ENCODE peak calls at places on chromosomes 6 and 20, in six cellular contexts. C is epithelial cell of esophagus, K is neuronal stem cell, P is heart left ventricle, T is hepatocyte, N is IMR-90. X is an unnamed sample.

GRCh38 chr6:125363360-125364121 is 61.8 kb upstream of the HDDC2 start:
- DNase-seq in C (peak; percentile 24), K (peak; percentile 77), P (peak; percentile 84), T (peak; percentile 78), N (peak; percentile 17), X (peak; percentile 83)

GRCh38 chr6:141261016-141261671 is 871.6 kb upstream of the GJE1 start:
- DNase-seq in C (no peak), K (no peak), P (peak; percentile 24), T (peak; percentile 5), N (no peak), X (no peak)

GRCh38 chr6:91476000-91476399 is 889.1 kb upstream of the MAP3K7 start:
- DNase-seq in C (peak; percentile 12), K (no peak), P (no peak), T (peak; percentile 34), N (peak; percentile 78), X (peak; percentile 42)

GRCh38 chr6:116884530-116884929 is 7.5 kb downstream of the RFX6 start:
- DNase-seq in C (no peak), K (no peak), P (no peak), T (no peak), N (no peak), X (no peak)

GRCh38 chr6:110342759-110343158 is 15.4 kb downstream of the METTL24 start:
- DNase-seq in C (peak; percentile 64), K (no peak), P (no peak), T (no peak), N (no peak), X (no peak)

GRCh38 chr6:156396068-156396771 is 381.0 kb upstream of the ARID1B start:
- DNase-seq in C (no peak), K (peak; percentile 12), P (no peak), T (no peak), N (no peak), X (no peak)

GRCh38 chr6:170279977-170280688 is 10.7 kb downstream of the DLL1 start:
- DNase-seq in C (peak; percentile 50), K (no peak), P (no peak), T (peak; percentile 55), N (peak; percentile 12), X (peak; percentile 33)

GRCh38 chr20:62511915-62512610 is 36.3 kb upstream of the GATA5 start:
- DNase-seq in C (no peak), K (no peak), P (no peak), T (no peak), N (no peak), X (no peak)

GRCh38 chr20:40697466-40697987 is 8.5 kb upstream of the MAFB start:
- DNase-seq in C (no peak), K (no peak), P (no peak), T (no peak), N (no peak), X (peak; percentile 33)

GRCh38 chr6:101876431-101876830 is 482.9 kb downstream of the GRIK2 start:
- DNase-seq in C (no peak), K (peak; percentile 23), P (no peak), T (no peak), N (no peak), X (no peak)

GRCh38 chr6:168420084-168420483 is 20.9 kb upstream of the SMOC2 start:
- DNase-seq in C (no peak), K (no peak), P (no peak), T (no peak), N (no peak), X (no peak)

GRCh38 chr20:49865559-49865958 is 49.8 kb downstream of the SPATA2 start:
- DNase-seq in C (no peak), K (no peak), P (no peak), T (no peak), N (peak; percentile 24), X (no peak)

GRCh38 chr20:43032459-43032858 is 157.2 kb downstream of the PTPRT start:
- DNase-seq in C (no peak), K (no peak), P (no peak), T (no peak), N (no peak), X (no peak)

GRCh38 chr6:16676978-16677377 is 84.3 kb downstream of the ATXN1 start:
- DNase-seq in C (peak; percentile 80), K (no peak), P (no peak), T (no peak), N (peak; percentile 64), X (no peak)

GRCh38 chr6:143506620-143507019 is 4.9 kb downstream of the FUCA2 start:
- DNase-seq in C (no peak), K (no peak), P (no peak), T (no peak), N (no peak), X (no peak)

GRCh38 chr6:135383766-135384165 is 113.8 kb downstream of the AHI1 start:
- DNase-seq in C (no peak), K (no peak), P (no peak), T (no peak), N (no peak), X (no peak)

GRCh38 chr6:112413805-112414204 is 66.7 kb downstream of the RFPL4B start:
- DNase-seq in C (peak; percentile 48), K (no peak), P (no peak), T (peak; percentile 32), N (no peak), X (no peak)

GRCh38 chr20:17775600-17775999 is 75.8 kb downstream of the BANF2 start:
- DNase-seq in C (no peak), K (no peak), P (no peak), T (no peak), N (no peak), X (no peak)

GRCh38 chr6:158630944-158631616 is 13.5 kb downstream of the DYNLT1 start:
- DNase-seq in C (peak; percentile 77), K (no peak), P (no peak), T (no peak), N (peak; percentile 68), X (peak; percentile 81)

GRCh38 chr6:79430913-79431312 is 106.3 kb downstream of the LCA5 start:
- DNase-seq in C (no peak), K (no peak), P (no peak), T (no peak), N (no peak), X (no peak)

GRCh38 chr6:35727206-35727934 is 9.5 kb upstream of the ARMC12 start:
- DNase-seq in C (peak; percentile 46), K (no peak), P (peak; percentile 78), T (peak; percentile 93), N (peak; percentile 60), X (peak; percentile 96)

GRCh38 chr6:149899926-149900619 is 2.2 kb upstream of the RAET1E start:
- DNase-seq in C (no peak), K (no peak), P (no peak), T (no peak), N (no peak), X (no peak)

GRCh38 chr6:108009894-108010293 is 51.9 kb upstream of the SEC63 start:
- DNase-seq in C (peak; percentile 93), K (no peak), P (no peak), T (no peak), N (no peak), X (no peak)

GRCh38 chr6:143536866-143537691 is 25.6 kb upstream of the FUCA2 start:
- DNase-seq in C (peak; percentile 68), K (peak; percentile 47), P (peak; percentile 44), T (peak; percentile 84), N (peak; percentile 63), X (peak; percentile 51)

GRCh38 chr6:43263314-43264178 is 20.3 kb downstream of the TTBK1 start:
- DNase-seq in C (peak; percentile 76), K (no peak), P (peak; percentile 74), T (peak; percentile 90), N (peak; percentile 62), X (peak; percentile 78)

GRCh38 chr6:168189679-168190405 is 110.8 kb upstream of the FRMD1 start:
- DNase-seq in C (no peak), K (no peak), P (no peak), T (no peak), N (no peak), X (no peak)

GRCh38 chr20:36093025-36093803 is 61.3 kb upstream of the EPB41L1 start:
- DNase-seq in C (peak; percentile 26), K (no peak), P (peak; percentile 42), T (peak; percentile 72), N (no peak), X (peak; percentile 25)

GRCh38 chr6:89792881-89793280 is 26.7 kb downstream of the MDN1 start:
- DNase-seq in C (peak; percentile 57), K (no peak), P (peak; percentile 18), T (peak; percentile 53), N (peak; percentile 16), X (peak; percentile 38)

DNA sequence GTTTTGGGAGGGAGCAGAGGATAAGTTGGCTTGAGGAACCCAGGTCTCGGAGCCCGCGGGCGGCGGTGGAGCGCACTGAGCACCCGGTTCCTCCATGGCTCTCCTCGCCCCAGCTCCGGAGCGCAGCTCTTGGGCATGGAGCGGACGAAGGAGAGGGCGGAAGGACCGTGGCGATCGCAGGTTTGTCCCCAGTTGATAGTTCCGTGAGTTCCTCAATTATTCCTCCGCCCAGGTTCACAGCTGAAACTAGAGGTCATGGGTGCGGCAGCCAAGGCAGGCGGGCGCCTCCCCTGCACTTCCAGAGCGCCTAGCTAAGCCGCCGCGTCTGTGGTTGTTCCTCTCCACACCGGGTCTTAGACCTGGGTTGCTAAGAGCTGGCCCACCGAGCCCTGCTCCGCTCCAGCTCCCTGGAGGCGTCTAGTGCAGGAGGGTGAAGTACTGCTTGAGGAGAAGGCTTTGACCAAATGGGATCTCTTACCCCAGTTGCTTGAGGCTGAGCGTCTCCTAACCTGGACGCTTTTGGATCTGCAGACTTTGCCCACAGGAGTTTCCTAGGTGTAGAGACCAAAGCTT is at the start of gene HTR1B:
- DNase-seq in C (peak; percentile 49), K (peak; percentile 30), P (no peak), T (peak; percentile 41), N (peak; percentile 14), X (peak; percentile 63)
- H3K4me3 ChIP-seq in C (peak within 1 kb of the TSS; percentile 52), K (peak within 1 kb of the TSS; percentile 84), P (peak within 1 kb of the TSS; percentile 49), T (peak within 1 kb of the TSS; percentile 57), N (peak within 1 kb of the TSS; percentile 48), X (peak within 1 kb of the TSS; percentile 67)

DNA sequence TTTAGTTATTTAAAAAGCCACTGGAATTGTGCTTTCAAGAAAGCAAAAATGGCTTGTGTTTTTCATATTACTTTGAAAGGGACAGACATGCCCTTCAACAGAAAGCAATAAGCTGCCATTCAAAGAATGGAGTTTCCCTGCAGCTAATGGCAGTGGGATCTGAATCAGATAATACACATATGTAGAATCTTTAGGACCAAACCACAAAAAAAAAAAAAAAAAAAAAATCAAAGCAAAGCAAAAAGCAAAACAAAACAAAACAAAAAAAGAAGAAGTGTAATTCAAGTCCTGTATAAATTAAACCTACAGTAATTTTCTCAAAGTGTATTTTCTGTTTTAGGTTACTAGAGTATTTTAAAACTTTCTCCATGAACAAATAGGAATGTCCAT is 63.6 kb upstream of the ZNF217 start:
- DNase-seq in C (no peak), K (no peak), P (no peak), T (no peak), N (no peak), X (no peak)
- H3K4me3 ChIP-seq in C (no peak overlapping the region), K (no peak overlapping the region), P (no peak overlapping the region), T (no peak overlapping the region), N (no peak overlapping the region), X (no peak overlapping the region)

GRCh38 chr6:71291991-71292390 is 3.4 kb downstream of the OGFRL1 start:
- DNase-seq in C (peak; percentile 56), K (no peak), P (no peak), T (no peak), N (peak; percentile 7), X (no peak)
- H3K4me3 ChIP-seq in C (peak overlapping the region; percentile 77), K (no peak overlapping the region), P (peak overlapping the region; percentile 88), T (no peak overlapping the region), N (no peak overlapping the region), X (no peak overlapping the region)

GRCh38 chr20:1489328-1489727 is 1.9 kb downstream of the SIRPB2 start:
- DNase-seq in C (no peak), K (no peak), P (no peak), T (no peak), N (no peak), X (no peak)
- H3K4me3 ChIP-seq in C (no peak overlapping the region), K (no peak overlapping the region), P (peak overlapping the region; percentile 60), T (no peak overlapping the region), N (no peak overlapping the region), X (no peak overlapping the region)

GRCh38 chr6:2968600-2969135 is 2.7 kb downstream of the SERPINB6 start:
- DNase-seq in C (no peak), K (no peak), P (no peak), T (no peak), N (no peak), X (no peak)
- H3K4me3 ChIP-seq in C (no peak overlapping the region), K (no peak overlapping the region), P (no peak overlapping the region), T (no peak overlapping the region), N (no peak overlapping the region), X (no peak overlapping the region)

X was measured in cardiac muscle cell.